ENCODE peak calls at places on chromosomes 1 and 21, in four cellular contexts. J is GM12891, S is left cardiac atrium, B is NCI-H510A treated with DMSO at 0.1 percent for 48 hours. Z is an unnamed sample.

GRCh38 chr1:232732344-232732910 is 72.8 kb upstream of the MAP10 start:
- DNase-seq in B (no peak), S (no peak), J (no peak), Z (no peak)

GRCh38 chr1:201054030-201054635 is 30.6 kb upstream of the KIF21B start:
- DNase-seq in B (peak), S (no peak), J (no peak), Z (no peak)

GRCh38 chr21:35338281-35338680 is 289.2 kb upstream of the RUNX1 start:
- DNase-seq in B (no peak), S (no peak), J (no peak), Z (no peak)

GRCh38 chr1:53999920-54000319 is 18.1 kb downstream of the LDLRAD1 start:
- DNase-seq in B (no peak), J (no peak), S (no peak), Z (no peak)

GRCh38 chr1:182229907-182230522 is 161.6 kb downstream of the GLUL start:
- DNase-seq in J (no peak), B (peak), S (no peak), Z (no peak)

GRCh38 chr1:184889183-184889582 is 85.1 kb downstream of the NIBAN1 start:
- DNase-seq in S (no peak), B (no peak), J (no peak), Z (no peak)

GRCh38 chr1:109446236-109446635 is 20.0 kb upstream of the PSMA5 start:
- DNase-seq in B (no peak), J (no peak), S (no peak), Z (no peak)

GRCh38 chr1:184199036-184199796 is 147.7 kb downstream of the TSEN15 start:
- DNase-seq in B (no peak), J (no peak), S (no peak), Z (no peak)

GRCh38 chr1:228058172-228058980 is 24.1 kb upstream of the ARF1 start:
- DNase-seq in J (no peak), S (no peak), B (no peak), Z (no peak)

GRCh38 chr1:205921559-205921887 is 21.7 kb downstream of the SLC26A9 start:
- DNase-seq in J (no peak), B (no peak), S (no peak), Z (no peak)

GRCh38 chr1:40404670-40405462 is 31.3 kb downstream of the SMAP2 start:
- DNase-seq in B (peak), S (no peak), J (no peak), Z (peak)

GRCh38 chr1:160767417-160768294 is 28.3 kb upstream of the LY9 start:
- DNase-seq in B (no peak), S (no peak), J (no peak), Z (no peak)

GRCh38 chr1:905071-905749 is 18.5 kb upstream of the SAMD11 start:
- DNase-seq in B (peak), J (peak), S (peak), Z (no peak)

GRCh38 chr1:108609483-108610066 is 49.7 kb downstream of the EEIG2 start:
- DNase-seq in B (peak), J (no peak), S (no peak), Z (no peak)

GRCh38 chr1:177442580-177442979 is 271.8 kb downstream of the BRINP2 start:
- DNase-seq in B (peak), J (no peak), S (no peak), Z (no peak)

GRCh38 chr1:38728176-38728908 is 131.2 kb downstream of the RRAGC start:
- DNase-seq in B (no peak), S (peak), J (no peak), Z (peak)

Z was measured in HTR-8/SVneo.